ENCODE peak calls at places on chromosomes 12 and 14, in nine cellular contexts. E, R, W, T, Q, C, K, H and Z are unnamed samples. For H3K9me3, the result is how much of the 10 kb centered on the place peaks cover.

GRCh38 chr14:63941023-63941422 is 88.2 kb downstream of the SYNE2 start:
- DNase-seq in T (no peak), C (no peak), W (no peak), K (no peak), E (no peak), Q (no peak), R (no peak), H (no peak), Z (no peak)

GRCh38 chr12:113456761-113457160 is 14.9 kb downstream of the LHX5 start:
- DNase-seq in C (no peak), H (no peak), Q (no peak), R (no peak), E (no peak), W (no peak), K (no peak), T (no peak), Z (no peak)

GRCh38 chr12:57760347-57760982 is 5.6 kb downstream of the MARCHF9 start:
- DNase-seq in Q (no peak), C (no peak), W (no peak), H (no peak), R (no peak), E (no peak), K (no peak), T (no peak), Z (no peak)

GRCh38 chr12:52926596-52927241 is 21.8 kb upstream of the KRT8 start:
- DNase-seq in W (no peak), R (no peak), T (no peak), H (peak), Q (no peak), C (no peak), K (no peak), E (no peak), Z (no peak)

GRCh38 chr14:97301931-97302559 is 504.9 kb downstream of the VRK1 start:
- DNase-seq in C (no peak), H (no peak), T (no peak), W (no peak), Q (no peak), R (no peak), E (no peak), K (no peak), Z (no peak)

GRCh38 chr12:31387011-31387410 is 61.1 kb upstream of the SINHCAF start:
- DNase-seq in C (no peak), T (no peak), W (no peak), K (no peak), Q (no peak), H (no peak), R (no peak), E (no peak), Z (no peak)

GRCh38 chr14:90809530-90810312 is 6.5 kb downstream of the TTC7B start:
- DNase-seq in K (no peak), H (no peak), Q (no peak), T (no peak), R (no peak), W (no peak), C (no peak), E (no peak), Z (no peak)

GRCh38 chr12:58745348-58746125 is 174.8 kb downstream of the LRIG3 start:
- DNase-seq in T (no peak), K (no peak), Q (no peak), H (peak), E (no peak), R (no peak), W (peak), C (no peak), Z (no peak)

GRCh38 chr12:32134144-32134888 is 27.7 kb downstream of the BICD1 start:
- DNase-seq in W (peak), K (no peak), H (peak), R (no peak), C (no peak), T (no peak), Q (peak), E (no peak), Z (no peak)

GRCh38 chr12:108691995-108692808 is 39.1 kb downstream of the CORO1C start:
- DNase-seq in T (no peak), C (peak), H (peak), E (no peak), Q (no peak), K (no peak), W (peak), R (peak), Z (no peak)

GRCh38 chr12:96176575-96176974 is 17.6 kb upstream of the ELK3 start:
- DNase-seq in C (no peak), Q (no peak), T (no peak), K (no peak), W (no peak), E (no peak), H (no peak), R (no peak), Z (no peak)
- H3K9me3 ChIP-seq in C (under half), Q (under half), T (under half), K (under half), W (under half), E (under half), H (under half), R (under half), Z (under half)

GRCh38 chr12:46857486-46857885 is 31.7 kb upstream of the SLC38A4 start:
- DNase-seq in T (no peak), W (no peak), K (no peak), C (no peak), R (no peak), Q (no peak), H (no peak), E (peak), Z (no peak)
- H3K9me3 ChIP-seq in T (under half), W (under half), K (under half), C (under half), R (under half), Q (under half), H (under half), E (under half), Z (under half)

DNA sequence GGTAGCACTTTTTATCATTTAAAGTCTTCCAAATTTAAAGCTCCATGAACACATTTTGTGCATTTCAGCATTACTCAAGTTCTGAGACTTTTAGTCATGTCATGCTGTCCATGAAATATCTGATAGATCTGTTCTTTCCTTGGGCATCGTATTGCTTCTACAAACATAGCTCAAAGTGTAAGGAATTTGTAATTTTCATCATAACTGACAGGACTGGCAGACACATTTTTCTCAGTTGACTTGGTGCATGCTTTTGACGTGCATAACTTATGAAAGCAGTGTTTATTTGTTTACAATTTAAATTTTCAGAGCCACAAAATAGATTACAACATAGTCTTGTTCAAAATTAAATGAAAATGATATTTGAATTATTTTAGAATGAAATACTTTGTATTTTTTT is 812.1 kb upstream of the NOVA1 start:
- DNase-seq in T (no peak), K (no peak), W (no peak), E (no peak), H (no peak), R (no peak), Q (no peak), C (no peak), Z (no peak)
- H3K9me3 ChIP-seq in T (under half), K (under half), W (under half), E (under half), H (under half), R (under half), Q (under half), C (under half), Z (under half)

GRCh38 chr12:99598785-99599184 is 48.8 kb upstream of the GARIN6 start:
- DNase-seq in C (no peak), H (no peak), R (no peak), K (no peak), E (no peak), T (no peak), W (no peak), Q (no peak), Z (no peak)
- H3K9me3 ChIP-seq in C (under half), H (under half), R (under half), K (under half), E (under half), T (under half), W (under half), Q (under half), Z (under half)

GRCh38 chr12:94250130-94250529 is 101.8 kb downstream of the PLXNC1 start:
- DNase-seq in H (no peak), Q (no peak), W (no peak), T (no peak), R (no peak), E (no peak), C (no peak), K (no peak), Z (no peak)

GRCh38 chr12:94255428-94255827 is 107.1 kb downstream of the PLXNC1 start:
- DNase-seq in E (no peak), C (no peak), Q (no peak), R (no peak), W (no peak), T (no peak), H (no peak), K (no peak), Z (no peak)

GRCh38 chr12:94248582-94248981 is 100.2 kb downstream of the PLXNC1 start:
- DNase-seq in C (no peak), T (no peak), K (no peak), H (no peak), W (no peak), R (no peak), E (no peak), Q (no peak), Z (no peak)

GRCh38 chr12:94258593-94258992 is 110.2 kb downstream of the PLXNC1 start:
- DNase-seq in Q (no peak), W (no peak), H (no peak), E (no peak), T (no peak), R (no peak), K (no peak), C (no peak), Z (no peak)

GRCh38 chr12:94254270-94254669 is 105.9 kb downstream of the PLXNC1 start:
- DNase-seq in T (no peak), R (no peak), Q (no peak), E (no peak), H (no peak), W (no peak), K (no peak), C (no peak), Z (no peak)
- H3K9me3 ChIP-seq in T (under half), R (under half), Q (under half), E (under half), H (under half), W (under half), K (under half), C (under half), Z (under half)